ENCODE peak calls at places on chromosomes 5 and 9, in nine cellular contexts. S is tibial nerve; R is AG04450; V is CD8-positive, alpha-beta T cell; B is astrocyte; W is pancreas; Y is brain microvascular endothelial cell; H is lower lobe of right lung; E is esophagus squamous epithelium. P is an unnamed sample.

GRCh38 chr9:128190516-128191405 is 611 bp downstream of the CIZ1 start:
- DNase-seq in R (no peak), H (no peak), B (no peak), S (no peak), Y (no peak), E (no peak), V (peak; percentile 27), W (no peak), P (no peak)

GRCh38 chr5:9733456-9733855 is 103.3 kb upstream of the TAS2R1 start:
- DNase-seq in W (no peak), R (no peak), H (no peak), B (no peak), Y (no peak), V (no peak), E (no peak), S (no peak), P (no peak)

GRCh38 chr5:141782991-141783598 is 95.1 kb downstream of the PCDH1 start:
- DNase-seq in B (peak; percentile 36), Y (no peak), E (no peak), H (no peak), W (no peak), R (no peak), V (no peak), S (no peak), P (no peak)

GRCh38 chr9:31153250-31153840 is 1231.1 kb upstream of the ACO1 start:
- DNase-seq in V (no peak), S (no peak), E (no peak), W (no peak), B (no peak), H (no peak), R (no peak), Y (no peak), P (no peak)

GRCh38 chr5:1174122-1174936 is 27.1 kb upstream of the SLC6A19 start:
- DNase-seq in V (peak; percentile 29), R (no peak), S (peak; percentile 29), Y (peak; percentile 66), E (no peak), H (peak; percentile 59), W (peak; percentile 86), B (peak; percentile 48), P (peak; percentile 86)

GRCh38 chr9:68808481-68808880 is 103.4 kb downstream of the PIP5K1B start:
- DNase-seq in B (no peak), V (no peak), H (no peak), W (no peak), R (no peak), E (no peak), Y (no peak), S (no peak), P (no peak)

GRCh38 chr5:166648736-166649135 is 1642.7 kb upstream of the WWC1 start:
- DNase-seq in H (no peak), B (no peak), Y (no peak), R (no peak), S (no peak), V (no peak), W (no peak), E (no peak), P (no peak)

GRCh38 chr5:52356311-52356918 is 431.3 kb upstream of the ITGA1 start:
- DNase-seq in R (no peak), H (no peak), E (no peak), Y (no peak), V (no peak), W (no peak), S (no peak), B (no peak), P (peak; percentile 17)

GRCh38 chr5:42586625-42587024 is 163.4 kb downstream of the GHR start:
- DNase-seq in H (no peak), Y (no peak), V (no peak), W (no peak), B (no peak), S (no peak), E (no peak), R (no peak), P (no peak)

GRCh38 chr9:6384732-6385131 is 28.3 kb upstream of the UHRF2 start:
- DNase-seq in H (no peak), Y (no peak), B (no peak), V (no peak), E (no peak), W (no peak), R (no peak), S (no peak), P (no peak)

GRCh38 chr5:180138214-180138975 is 66.8 kb upstream of the RNF130 start:
- DNase-seq in Y (no peak), S (no peak), H (no peak), W (no peak), R (no peak), B (no peak), E (no peak), V (no peak), P (no peak)

GRCh38 chr5:179355976-179356968 is 11.0 kb upstream of the ADAMTS2 start:
- DNase-seq in H (no peak), V (no peak), S (no peak), B (no peak), W (no peak), Y (no peak), E (no peak), R (no peak), P (no peak)

GRCh38 chr5:67350600-67351315 is 154.2 kb upstream of the CD180 start:
- DNase-seq in H (no peak), S (no peak), E (no peak), V (no peak), B (no peak), W (no peak), R (no peak), Y (no peak), P (no peak)

GRCh38 chr5:67347821-67348220 is 151.2 kb upstream of the CD180 start:
- DNase-seq in B (no peak), E (no peak), H (no peak), Y (no peak), W (no peak), R (no peak), S (no peak), V (no peak), P (no peak)

GRCh38 chr5:67346611-67347010 is 150.0 kb upstream of the CD180 start:
- DNase-seq in E (no peak), Y (no peak), V (no peak), R (no peak), S (no peak), B (no peak), H (no peak), W (no peak), P (no peak)

GRCh38 chr5:67353500-67353931 is 156.9 kb upstream of the CD180 start:
- DNase-seq in H (no peak), V (no peak), B (peak; percentile 18), E (no peak), W (no peak), S (no peak), Y (no peak), R (no peak), P (no peak)

DNA sequence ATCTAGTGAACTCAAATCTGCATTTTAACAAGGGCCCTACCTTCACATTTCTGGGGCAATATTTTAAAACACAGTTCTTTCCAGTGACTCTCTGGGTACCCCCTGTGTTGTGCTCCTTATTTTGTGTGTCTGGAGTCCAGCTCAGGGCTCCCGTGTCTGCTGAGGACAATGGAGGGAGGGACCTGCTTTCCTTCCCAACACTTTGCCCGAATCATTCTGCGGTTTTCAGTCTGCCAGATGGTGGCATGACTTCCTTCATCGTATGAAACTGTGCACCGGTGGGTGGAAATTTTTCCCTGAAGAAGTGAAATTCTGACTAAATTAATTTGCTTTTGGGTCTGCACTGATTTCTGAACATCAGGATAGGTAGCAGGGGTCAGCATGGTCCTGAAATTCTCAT is 153.6 kb upstream of the CD180 start:
- DNase-seq in V (no peak), R (no peak), E (no peak), Y (no peak), S (no peak), W (no peak), B (no peak), H (no peak), P (no peak)
- TF ChIP-seq CTCF in V (no peak), R (no peak), E (no peak), Y (no peak), S (no peak), W (no peak), B (no peak), H (no peak), P (no peak)

GRCh38 chr9:10371824-10372223 is 241.0 kb downstream of the PTPRD start:
- DNase-seq in B (no peak), E (no peak), S (no peak), W (no peak), R (no peak), H (no peak), Y (no peak), V (no peak), P (no peak)
- H3K27ac ChIP-seq in B (no peak overlapping the region), E (no peak overlapping the region), S (no peak overlapping the region), W (no peak overlapping the region), R (no peak overlapping the region), H (no peak overlapping the region), Y (no peak overlapping the region), V (no peak overlapping the region), P (no peak overlapping the region)

GRCh38 chr5:18197734-18198133 is 563.5 kb downstream of the TAF11L14 start:
- DNase-seq in E (no peak), S (no peak), H (no peak), R (no peak), Y (no peak), W (no peak), V (no peak), B (no peak), P (no peak)

GRCh38 chr5:18195910-18196309 is 561.6 kb downstream of the TAF11L14 start:
- DNase-seq in B (no peak), E (no peak), R (no peak), W (no peak), V (no peak), Y (no peak), H (no peak), S (no peak), P (no peak)
- TF ChIP-seq CTCF in B (no peak), E (no peak), R (no peak), W (no peak), V (no peak), Y (no peak), H (no peak), S (no peak), P (no peak)

GRCh38 chr9:134338394-134339182 is 12.3 kb downstream of the RXRA start:
- DNase-seq in B (no peak), V (no peak), E (no peak), W (no peak), S (no peak), H (no peak), R (no peak), Y (no peak), P (no peak)

GRCh38 chr9:134335490-134336173 is 9.4 kb downstream of the RXRA start:
- DNase-seq in V (no peak), H (no peak), E (no peak), B (no peak), W (no peak), Y (no peak), R (no peak), S (no peak), P (no peak)

GRCh38 chr9:134336174-134336705 is 10.0 kb downstream of the RXRA start:
- DNase-seq in W (no peak), S (no peak), R (no peak), E (no peak), V (no peak), B (no peak), Y (no peak), H (no peak), P (no peak)

GRCh38 chr9:134337469-134337868 is 11.2 kb downstream of the RXRA start:
- DNase-seq in W (no peak), B (no peak), Y (no peak), V (no peak), E (no peak), S (no peak), R (no peak), H (no peak), P (no peak)

GRCh38 chr9:134336924-134337323 is 10.7 kb downstream of the RXRA start:
- DNase-seq in H (no peak), V (no peak), B (no peak), W (no peak), S (no peak), Y (no peak), R (no peak), E (no peak), P (no peak)
- H3K27ac ChIP-seq in H (no peak overlapping the region), V (no peak overlapping the region), B (no peak overlapping the region), W (peak overlapping the region; percentile 77), S (no peak overlapping the region), Y (no peak overlapping the region), R (no peak overlapping the region), E (no peak overlapping the region), P (peak overlapping the region; percentile 99)